ENCODE peak calls at places on chromosome 20, in five cellular contexts. One of them, this sample, is unnamed.

GRCh38 chr20:40287683-40288082 is 401.4 kb downstream of the MAFB start:
- DNase-seq in cardiac fibroblast: no peak
- DNase-seq in AG10803: no peak
- DNase-seq in Peyer's patch: no peak
- DNase-seq in osteocyte: no peak
- DNase-seq in this sample: no peak

GRCh38 chr20:38748863-38749153 is 548 bp downstream of the ACTR5 start:
- DNase-seq in cardiac fibroblast: no peak
- DNase-seq in AG10803: no peak
- DNase-seq in Peyer's patch: no peak
- DNase-seq in osteocyte: no peak
- DNase-seq in this sample: no peak

GRCh38 chr20:24762791-24763350 is 186.2 kb upstream of the CST7 start:
- DNase-seq in cardiac fibroblast: no peak
- DNase-seq in AG10803: no peak
- DNase-seq in Peyer's patch: no peak
- DNase-seq in osteocyte: peak; percentile 64
- DNase-seq in this sample: no peak

GRCh38 chr20:13771853-13772453 is 12.8 kb downstream of the ESF1 start:
- DNase-seq in cardiac fibroblast: peak; percentile 49
- DNase-seq in AG10803: peak; percentile 34
- DNase-seq in Peyer's patch: no peak
- DNase-seq in osteocyte: no peak
- DNase-seq in this sample: no peak

GRCh38 chr20:23156170-23156841 is 70.2 kb upstream of the CD93 start:
- DNase-seq in cardiac fibroblast: peak; percentile 52
- DNase-seq in AG10803: peak; percentile 78
- DNase-seq in Peyer's patch: peak; percentile 69
- DNase-seq in osteocyte: peak; percentile 62
- DNase-seq in this sample: peak; percentile 76

GRCh38 chr20:20215976-20216727 is 151.8 kb upstream of the INSM1 start:
- DNase-seq in cardiac fibroblast: no peak
- DNase-seq in AG10803: no peak
- DNase-seq in Peyer's patch: no peak
- DNase-seq in osteocyte: no peak
- DNase-seq in this sample: no peak

GRCh38 chr20:5614506-5614905 is 135.7 kb upstream of the SHLD1 start:
- DNase-seq in cardiac fibroblast: no peak
- DNase-seq in AG10803: no peak
- DNase-seq in Peyer's patch: no peak
- DNase-seq in osteocyte: peak; percentile 23
- DNase-seq in this sample: no peak

GRCh38 chr20:51400051-51400926 is 142.2 kb downstream of the NFATC2 start:
- DNase-seq in cardiac fibroblast: no peak
- DNase-seq in AG10803: no peak
- DNase-seq in Peyer's patch: peak; percentile 84
- DNase-seq in osteocyte: no peak
- DNase-seq in this sample: no peak

GRCh38 chr20:14761903-14762302 is 424.5 kb upstream of the FLRT3 start:
- DNase-seq in cardiac fibroblast: no peak
- DNase-seq in AG10803: no peak
- DNase-seq in Peyer's patch: no peak
- DNase-seq in osteocyte: no peak
- DNase-seq in this sample: no peak

GRCh38 chr20:25533920-25534700 is 51.2 kb downstream of the NINL start:
- DNase-seq in cardiac fibroblast: no peak
- DNase-seq in AG10803: no peak
- DNase-seq in Peyer's patch: no peak
- DNase-seq in osteocyte: no peak
- DNase-seq in this sample: no peak

GRCh38 chr20:31566658-31567379 is 38.3 kb upstream of the ID1 start:
- DNase-seq in cardiac fibroblast: no peak
- DNase-seq in AG10803: no peak
- DNase-seq in Peyer's patch: peak; percentile 71
- DNase-seq in osteocyte: no peak
- DNase-seq in this sample: no peak

GRCh38 chr20:24194133-24194532 is 205.6 kb upstream of the GGTLC1 start:
- DNase-seq in cardiac fibroblast: no peak
- DNase-seq in AG10803: no peak
- DNase-seq in Peyer's patch: no peak
- DNase-seq in osteocyte: no peak
- DNase-seq in this sample: no peak

GRCh38 chr20:64145458-64146300 is 18.6 kb upstream of the MYT1 start:
- DNase-seq in cardiac fibroblast: no peak
- DNase-seq in AG10803: no peak
- DNase-seq in Peyer's patch: no peak
- DNase-seq in osteocyte: no peak
- DNase-seq in this sample: peak; percentile 30

GRCh38 chr20:48620486-48621255 is 207.1 kb downstream of the PREX1 start:
- DNase-seq in cardiac fibroblast: peak; percentile 93
- DNase-seq in AG10803: peak; percentile 69
- DNase-seq in Peyer's patch: peak; percentile 90
- DNase-seq in osteocyte: peak; percentile 95
- DNase-seq in this sample: peak; percentile 89

GRCh38 chr20:41182296-41183212 is 45.2 kb downstream of the PLCG1 start:
- DNase-seq in cardiac fibroblast: no peak
- DNase-seq in AG10803: no peak
- DNase-seq in Peyer's patch: peak; percentile 34
- DNase-seq in osteocyte: peak; percentile 64
- DNase-seq in this sample: peak; percentile 30

GRCh38 chr20:61396262-61396848 is 144.3 kb downstream of the CDH4 start:
- DNase-seq in cardiac fibroblast: no peak
- DNase-seq in AG10803: no peak
- DNase-seq in Peyer's patch: no peak
- DNase-seq in osteocyte: no peak
- DNase-seq in this sample: peak; percentile 13

GRCh38 chr20:2101057-2101934 is at the start of gene STK35:
- DNase-seq in cardiac fibroblast: no peak
- DNase-seq in AG10803: no peak
- DNase-seq in Peyer's patch: no peak
- DNase-seq in osteocyte: peak; percentile 88
- DNase-seq in this sample: no peak

GRCh38 chr20:56781108-56781739 is 152.1 kb downstream of the TFAP2C start:
- DNase-seq in cardiac fibroblast: peak; percentile 95
- DNase-seq in AG10803: peak; percentile 87
- DNase-seq in Peyer's patch: no peak
- DNase-seq in osteocyte: peak; percentile 86
- DNase-seq in this sample: peak; percentile 57

GRCh38 chr20:57167292-57167655 is 99.2 kb downstream of the BMP7 start:
- DNase-seq in cardiac fibroblast: no peak
- DNase-seq in AG10803: no peak
- DNase-seq in Peyer's patch: no peak
- DNase-seq in osteocyte: no peak
- DNase-seq in this sample: no peak

GRCh38 chr20:20130399-20130798 is 78.1 kb downstream of the CFAP61 start:
- DNase-seq in cardiac fibroblast: no peak
- DNase-seq in AG10803: no peak
- DNase-seq in Peyer's patch: no peak
- DNase-seq in osteocyte: no peak
- DNase-seq in this sample: no peak

GRCh38 chr20:38872036-38872435 is 54.2 kb upstream of the FAM83D start:
- DNase-seq in cardiac fibroblast: no peak
- DNase-seq in AG10803: no peak
- DNase-seq in Peyer's patch: peak; percentile 62
- DNase-seq in osteocyte: no peak
- DNase-seq in this sample: no peak

GRCh38 chr20:33868571-33868970 is 57.4 kb downstream of the CHMP4B start:
- DNase-seq in cardiac fibroblast: no peak
- DNase-seq in AG10803: no peak
- DNase-seq in Peyer's patch: no peak
- DNase-seq in osteocyte: no peak
- DNase-seq in this sample: no peak

GRCh38 chr20:31967830-31968249 is at the start of gene XKR7:
- DNase-seq in cardiac fibroblast: no peak
- DNase-seq in AG10803: no peak
- DNase-seq in Peyer's patch: no peak
- DNase-seq in osteocyte: no peak
- DNase-seq in this sample: peak; percentile 50

GRCh38 chr20:41981746-41982145 is 363.6 kb upstream of the CHD6 start:
- DNase-seq in cardiac fibroblast: no peak
- DNase-seq in AG10803: no peak
- DNase-seq in Peyer's patch: no peak
- DNase-seq in osteocyte: peak; percentile 69
- DNase-seq in this sample: no peak

GRCh38 chr20:5268449-5268848 is 48.3 kb downstream of the PROKR2 start:
- DNase-seq in cardiac fibroblast: no peak
- DNase-seq in AG10803: no peak
- DNase-seq in Peyer's patch: no peak
- DNase-seq in osteocyte: no peak
- DNase-seq in this sample: no peak

GRCh38 chr20:62702008-62702290 is 6.7 kb upstream of the NTSR1 start:
- DNase-seq in cardiac fibroblast: no peak
- DNase-seq in AG10803: no peak
- DNase-seq in Peyer's patch: no peak
- DNase-seq in osteocyte: no peak
- DNase-seq in this sample: no peak
- TF ChIP-seq CTCF in cardiac fibroblast: no peak
- TF ChIP-seq CTCF in AG10803: no peak
- TF ChIP-seq CTCF in Peyer's patch: no peak
- TF ChIP-seq CTCF in osteocyte: no peak
- TF ChIP-seq CTCF in this sample: no peak

DNA sequence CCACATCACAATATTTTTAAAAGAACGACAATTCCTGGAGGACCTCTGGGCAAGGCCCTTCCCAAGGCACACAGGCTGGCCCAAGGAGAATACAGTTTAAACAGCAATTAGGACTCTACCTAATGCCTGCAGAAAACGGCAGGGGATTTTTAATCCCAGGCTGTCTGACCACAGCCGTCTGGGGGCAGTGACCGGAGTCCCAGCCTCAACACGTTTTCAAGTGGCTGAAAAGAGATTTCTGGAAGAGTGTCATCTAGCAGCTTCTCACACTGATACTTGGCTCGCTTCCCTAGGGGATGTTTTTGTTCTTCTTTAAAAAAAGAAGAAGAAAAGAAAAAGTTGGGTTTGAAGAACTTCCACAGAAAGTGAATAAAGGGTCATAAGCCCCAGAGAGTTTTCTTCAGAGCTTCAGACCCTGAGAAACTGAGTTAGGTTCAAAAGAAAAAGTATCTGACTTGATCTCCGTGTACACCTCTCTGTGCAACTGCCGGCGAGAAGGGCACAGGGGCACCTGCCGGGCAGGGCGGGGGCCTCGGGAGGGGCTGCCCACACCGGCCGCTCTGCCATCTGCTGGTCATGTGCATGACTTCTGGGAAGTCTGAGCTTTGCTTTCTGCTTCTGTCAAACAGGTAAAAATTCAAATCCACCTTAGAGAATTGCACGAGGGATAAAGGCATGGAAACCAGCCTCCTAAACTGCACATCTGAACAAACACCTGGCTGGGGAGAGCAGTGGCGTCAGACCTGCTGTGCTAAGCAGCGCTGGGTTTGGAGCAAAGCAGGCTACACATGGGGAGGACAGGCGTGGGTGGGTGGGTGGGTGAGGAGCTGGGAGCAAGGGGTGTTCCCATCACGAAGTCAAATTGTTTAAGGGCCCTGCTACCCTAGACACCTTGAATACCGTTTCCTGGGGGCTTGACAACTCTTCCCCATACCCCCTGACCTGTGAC is 33.0 kb downstream of the RRBP1 start:
- DNase-seq in cardiac fibroblast: no peak
- DNase-seq in AG10803: no peak
- DNase-seq in Peyer's patch: peak; percentile 71
- DNase-seq in osteocyte: no peak
- DNase-seq in this sample: peak; percentile 73
- TF ChIP-seq CTCF in cardiac fibroblast: peak; percentile 38
- TF ChIP-seq CTCF in AG10803: peak; percentile 35
- TF ChIP-seq CTCF in Peyer's patch: peak; percentile 56
- TF ChIP-seq CTCF in osteocyte: peak; percentile 57
- TF ChIP-seq CTCF in this sample: peak; percentile 50

GRCh38 chr20:62899633-62900051 is 26.7 kb downstream of the DIDO1 start:
- DNase-seq in cardiac fibroblast: peak; percentile 34
- DNase-seq in AG10803: no peak
- DNase-seq in Peyer's patch: no peak
- DNase-seq in osteocyte: no peak
- DNase-seq in this sample: peak; percentile 37
- TF ChIP-seq CTCF in cardiac fibroblast: no peak
- TF ChIP-seq CTCF in AG10803: peak; percentile 28
- TF ChIP-seq CTCF in Peyer's patch: peak; percentile 8
- TF ChIP-seq CTCF in osteocyte: no peak
- TF ChIP-seq CTCF in this sample: no peak

GRCh38 chr20:43187476-43188233 is 2.1 kb downstream of the PTPRT start:
- DNase-seq in cardiac fibroblast: peak; percentile 72
- DNase-seq in AG10803: peak; percentile 49
- DNase-seq in Peyer's patch: peak; percentile 77
- DNase-seq in osteocyte: peak; percentile 91
- DNase-seq in this sample: peak; percentile 73

GRCh38 chr20:43188861-43189613 is 669 bp downstream of the PTPRT start:
- DNase-seq in cardiac fibroblast: no peak
- DNase-seq in AG10803: no peak
- DNase-seq in Peyer's patch: no peak
- DNase-seq in osteocyte: no peak
- DNase-seq in this sample: no peak

GRCh38 chr20:43186312-43186711 is 3.4 kb downstream of the PTPRT start:
- DNase-seq in cardiac fibroblast: no peak
- DNase-seq in AG10803: no peak
- DNase-seq in Peyer's patch: no peak
- DNase-seq in osteocyte: no peak
- DNase-seq in this sample: no peak

GRCh38 chr20:43189614-43190331 is at the start of gene PTPRT:
- DNase-seq in cardiac fibroblast: no peak
- DNase-seq in AG10803: no peak
- DNase-seq in Peyer's patch: no peak
- DNase-seq in osteocyte: no peak
- DNase-seq in this sample: no peak

DNA sequence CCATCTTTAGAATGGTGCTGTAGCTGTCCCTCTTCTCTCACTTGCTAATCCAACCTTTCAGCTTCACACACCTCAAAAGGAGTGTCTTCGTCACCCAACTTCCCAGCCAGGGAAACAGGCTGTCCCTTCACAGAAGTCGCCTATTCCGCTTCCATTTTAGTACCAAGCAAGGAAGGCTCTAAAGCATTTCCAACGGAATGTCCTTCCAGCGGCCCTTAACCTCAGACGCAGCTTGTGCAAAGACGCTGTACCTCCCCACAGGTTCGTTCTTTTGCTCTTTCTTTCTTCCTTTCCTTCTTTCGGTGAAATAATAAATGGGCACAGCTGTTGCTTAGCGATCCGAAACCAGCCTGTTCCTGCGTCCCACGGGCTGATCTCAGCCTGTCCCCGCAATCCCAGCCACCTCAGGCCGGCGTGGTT is 1.5 kb downstream of the PTPRT start:
- DNase-seq in cardiac fibroblast: no peak
- DNase-seq in AG10803: no peak
- DNase-seq in Peyer's patch: no peak
- DNase-seq in osteocyte: no peak
- DNase-seq in this sample: no peak
- TF ChIP-seq CTCF in cardiac fibroblast: no peak
- TF ChIP-seq CTCF in AG10803: no peak
- TF ChIP-seq CTCF in Peyer's patch: no peak
- TF ChIP-seq CTCF in osteocyte: no peak
- TF ChIP-seq CTCF in this sample: no peak

GRCh38 chr20:58188496-58188895 is 40.0 kb downstream of the ANKRD60 start:
- DNase-seq in cardiac fibroblast: no peak
- DNase-seq in AG10803: no peak
- DNase-seq in Peyer's patch: no peak
- DNase-seq in osteocyte: no peak
- DNase-seq in this sample: no peak
- TF ChIP-seq CTCF in cardiac fibroblast: no peak
- TF ChIP-seq CTCF in AG10803: no peak
- TF ChIP-seq CTCF in Peyer's patch: no peak
- TF ChIP-seq CTCF in osteocyte: peak; percentile 7
- TF ChIP-seq CTCF in this sample: no peak